ENCODE peak calls at places on chromosome 5, in seven cellular contexts. One of them, this sample, is unnamed.

GRCh38 chr5:161547573-161548471 is 1.3 kb upstream of the GABRB2 start:
- DNase-seq in neuronal stem cell: peak
- DNase-seq in mesendoderm: peak
- DNase-seq in IMR-90: no peak
- DNase-seq in mesenchymal stem cell: no peak
- DNase-seq in trophoblast cell: no peak
- DNase-seq in H1: no peak
- DNase-seq in this sample: peak

GRCh38 chr5:39199335-39199734 is 20.0 kb downstream of the FYB1 start:
- DNase-seq in neuronal stem cell: no peak
- DNase-seq in mesendoderm: no peak
- DNase-seq in IMR-90: no peak
- DNase-seq in mesenchymal stem cell: no peak
- DNase-seq in trophoblast cell: peak
- DNase-seq in H1: no peak
- DNase-seq in this sample: no peak

GRCh38 chr5:6686916-6687409 is 26.3 kb upstream of the TENT4A start:
- DNase-seq in neuronal stem cell: peak
- DNase-seq in mesendoderm: peak
- DNase-seq in IMR-90: peak
- DNase-seq in mesenchymal stem cell: peak
- DNase-seq in trophoblast cell: peak
- DNase-seq in H1: no peak
- DNase-seq in this sample: peak

GRCh38 chr5:146675700-146676099 is 159.7 kb upstream of the GPR151 start:
- DNase-seq in neuronal stem cell: no peak
- DNase-seq in mesendoderm: no peak
- DNase-seq in IMR-90: no peak
- DNase-seq in mesenchymal stem cell: no peak
- DNase-seq in trophoblast cell: no peak
- DNase-seq in H1: no peak
- DNase-seq in this sample: no peak

GRCh38 chr5:125422342-125422741 is 675.9 kb upstream of the ZNF608 start:
- DNase-seq in neuronal stem cell: no peak
- DNase-seq in mesendoderm: no peak
- DNase-seq in IMR-90: no peak
- DNase-seq in mesenchymal stem cell: no peak
- DNase-seq in trophoblast cell: no peak
- DNase-seq in H1: no peak
- DNase-seq in this sample: no peak

GRCh38 chr5:15827786-15828185 is 327.8 kb downstream of the FBXL7 start:
- DNase-seq in neuronal stem cell: no peak
- DNase-seq in mesendoderm: no peak
- DNase-seq in IMR-90: no peak
- DNase-seq in mesenchymal stem cell: no peak
- DNase-seq in trophoblast cell: no peak
- DNase-seq in H1: no peak
- DNase-seq in this sample: no peak

GRCh38 chr5:139775872-139776271 is 19.7 kb upstream of the PSD2 start:
- DNase-seq in neuronal stem cell: no peak
- DNase-seq in mesendoderm: no peak
- DNase-seq in IMR-90: no peak
- DNase-seq in mesenchymal stem cell: no peak
- DNase-seq in trophoblast cell: no peak
- DNase-seq in H1: no peak
- DNase-seq in this sample: no peak

GRCh38 chr5:125011014-125011413 is 264.6 kb upstream of the ZNF608 start:
- DNase-seq in neuronal stem cell: no peak
- DNase-seq in mesendoderm: no peak
- DNase-seq in IMR-90: no peak
- DNase-seq in mesenchymal stem cell: peak
- DNase-seq in trophoblast cell: no peak
- DNase-seq in H1: no peak
- DNase-seq in this sample: no peak

GRCh38 chr5:90956511-90956910 is 397.9 kb downstream of the ADGRV1 start:
- DNase-seq in neuronal stem cell: no peak
- DNase-seq in mesendoderm: no peak
- DNase-seq in IMR-90: no peak
- DNase-seq in mesenchymal stem cell: peak
- DNase-seq in trophoblast cell: no peak
- DNase-seq in H1: no peak
- DNase-seq in this sample: no peak

GRCh38 chr5:137310051-137310730 is 188.9 kb downstream of the SPOCK1 start:
- DNase-seq in neuronal stem cell: no peak
- DNase-seq in mesendoderm: peak
- DNase-seq in IMR-90: peak
- DNase-seq in mesenchymal stem cell: peak
- DNase-seq in trophoblast cell: peak
- DNase-seq in H1: no peak
- DNase-seq in this sample: no peak

GRCh38 chr5:95748133-95748532 is 17.0 kb downstream of the RHOBTB3 start:
- DNase-seq in neuronal stem cell: no peak
- DNase-seq in mesendoderm: no peak
- DNase-seq in IMR-90: no peak
- DNase-seq in mesenchymal stem cell: no peak
- DNase-seq in trophoblast cell: no peak
- DNase-seq in H1: no peak
- DNase-seq in this sample: no peak

GRCh38 chr5:138979684-138980275 is 104.6 kb upstream of the LRRTM2 start:
- DNase-seq in neuronal stem cell: no peak
- DNase-seq in mesendoderm: no peak
- DNase-seq in IMR-90: no peak
- DNase-seq in mesenchymal stem cell: no peak
- DNase-seq in trophoblast cell: no peak
- DNase-seq in H1: no peak
- DNase-seq in this sample: peak

GRCh38 chr5:142446131-142446959 is 121.5 kb upstream of the SPRY4 start:
- DNase-seq in neuronal stem cell: no peak
- DNase-seq in mesendoderm: peak
- DNase-seq in IMR-90: peak
- DNase-seq in mesenchymal stem cell: peak
- DNase-seq in trophoblast cell: peak
- DNase-seq in H1: no peak
- DNase-seq in this sample: no peak

GRCh38 chr5:154415114-154415513 is 30.7 kb upstream of the SAP30L start:
- DNase-seq in neuronal stem cell: no peak
- DNase-seq in mesendoderm: no peak
- DNase-seq in IMR-90: no peak
- DNase-seq in mesenchymal stem cell: no peak
- DNase-seq in trophoblast cell: no peak
- DNase-seq in H1: no peak
- DNase-seq in this sample: no peak

GRCh38 chr5:174750720-174751119 is 26.3 kb downstream of the MSX2 start:
- DNase-seq in neuronal stem cell: no peak
- DNase-seq in mesendoderm: peak
- DNase-seq in IMR-90: peak
- DNase-seq in mesenchymal stem cell: no peak
- DNase-seq in trophoblast cell: peak
- DNase-seq in H1: no peak
- DNase-seq in this sample: no peak

GRCh38 chr5:154967419-154968024 is 26.6 kb downstream of the MRPL22 start:
- DNase-seq in neuronal stem cell: no peak
- DNase-seq in mesendoderm: no peak
- DNase-seq in IMR-90: peak
- DNase-seq in mesenchymal stem cell: peak
- DNase-seq in trophoblast cell: peak
- DNase-seq in H1: no peak
- DNase-seq in this sample: no peak

GRCh38 chr5:124203308-124203707 is 543.1 kb downstream of the ZNF608 start:
- DNase-seq in neuronal stem cell: no peak
- DNase-seq in mesendoderm: peak
- DNase-seq in IMR-90: no peak
- DNase-seq in mesenchymal stem cell: no peak
- DNase-seq in trophoblast cell: no peak
- DNase-seq in H1: no peak
- DNase-seq in this sample: no peak

GRCh38 chr5:152086668-152087067 is 162.0 kb upstream of the GLRA1 start:
- DNase-seq in neuronal stem cell: no peak
- DNase-seq in mesendoderm: no peak
- DNase-seq in IMR-90: no peak
- DNase-seq in mesenchymal stem cell: no peak
- DNase-seq in trophoblast cell: no peak
- DNase-seq in H1: no peak
- DNase-seq in this sample: no peak

GRCh38 chr5:111337688-111338087 is 113.5 kb downstream of the CAMK4 start:
- DNase-seq in neuronal stem cell: no peak
- DNase-seq in mesendoderm: no peak
- DNase-seq in IMR-90: no peak
- DNase-seq in mesenchymal stem cell: no peak
- DNase-seq in trophoblast cell: no peak
- DNase-seq in H1: no peak
- DNase-seq in this sample: no peak

GRCh38 chr5:125274938-125275759 is 528.7 kb upstream of the ZNF608 start:
- DNase-seq in neuronal stem cell: no peak
- DNase-seq in mesendoderm: no peak
- DNase-seq in IMR-90: peak
- DNase-seq in mesenchymal stem cell: peak
- DNase-seq in trophoblast cell: no peak
- DNase-seq in H1: no peak
- DNase-seq in this sample: no peak

GRCh38 chr5:72892846-72893245 is 63.0 kb upstream of the FCHO2 start:
- DNase-seq in neuronal stem cell: no peak
- DNase-seq in mesendoderm: no peak
- DNase-seq in IMR-90: no peak
- DNase-seq in mesenchymal stem cell: no peak
- DNase-seq in trophoblast cell: no peak
- DNase-seq in H1: no peak
- DNase-seq in this sample: no peak

GRCh38 chr5:3729631-3730030 is 134.0 kb downstream of the IRX1 start:
- DNase-seq in neuronal stem cell: no peak
- DNase-seq in mesendoderm: no peak
- DNase-seq in IMR-90: no peak
- DNase-seq in mesenchymal stem cell: no peak
- DNase-seq in trophoblast cell: no peak
- DNase-seq in H1: no peak
- DNase-seq in this sample: no peak

GRCh38 chr5:31638748-31639418 is at the start of gene PDZD2:
- DNase-seq in neuronal stem cell: peak
- DNase-seq in mesendoderm: peak
- DNase-seq in IMR-90: peak
- DNase-seq in mesenchymal stem cell: peak
- DNase-seq in trophoblast cell: peak
- DNase-seq in H1: peak
- DNase-seq in this sample: peak

GRCh38 chr5:116097301-116097700 is 12.5 kb downstream of the COMMD10 start:
- DNase-seq in neuronal stem cell: no peak
- DNase-seq in mesendoderm: no peak
- DNase-seq in IMR-90: no peak
- DNase-seq in mesenchymal stem cell: peak
- DNase-seq in trophoblast cell: peak
- DNase-seq in H1: no peak
- DNase-seq in this sample: no peak

GRCh38 chr5:153629027-153629426 is 138.6 kb downstream of the GRIA1 start:
- DNase-seq in neuronal stem cell: peak
- DNase-seq in mesendoderm: peak
- DNase-seq in IMR-90: peak
- DNase-seq in mesenchymal stem cell: peak
- DNase-seq in trophoblast cell: peak
- DNase-seq in H1: peak
- DNase-seq in this sample: peak

GRCh38 chr5:79935992-79936643 is 54.9 kb downstream of the MTX3 start:
- DNase-seq in neuronal stem cell: no peak
- DNase-seq in mesendoderm: peak
- DNase-seq in IMR-90: peak
- DNase-seq in mesenchymal stem cell: peak
- DNase-seq in trophoblast cell: no peak
- DNase-seq in H1: no peak
- DNase-seq in this sample: no peak

DNA sequence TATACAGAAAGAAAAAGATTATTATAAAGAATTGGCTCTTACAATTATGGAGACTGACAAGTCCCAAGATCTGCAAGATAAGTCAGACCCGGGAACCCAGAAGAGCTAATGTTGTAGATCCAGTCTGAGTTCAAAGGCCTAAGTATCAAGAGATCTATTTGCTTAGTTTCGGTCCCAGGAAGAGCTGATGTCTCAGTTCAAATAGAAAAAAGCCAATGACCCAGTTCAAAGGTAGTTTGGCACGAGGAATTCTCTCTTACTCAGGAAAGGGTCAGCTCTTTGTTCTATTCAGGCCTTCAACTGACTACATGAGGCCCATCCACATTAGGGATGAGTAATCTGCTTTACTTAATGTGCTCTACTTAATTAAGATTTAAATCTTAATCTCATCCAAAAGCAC is 128.3 kb upstream of the PLCXD3 start:
- DNase-seq in neuronal stem cell: no peak
- DNase-seq in mesendoderm: no peak
- DNase-seq in IMR-90: no peak
- DNase-seq in mesenchymal stem cell: no peak
- DNase-seq in trophoblast cell: no peak
- DNase-seq in H1: no peak
- DNase-seq in this sample: no peak
- H3K18ac ChIP-seq in neuronal stem cell: no peak
- H3K18ac ChIP-seq in mesendoderm: no peak
- H3K18ac ChIP-seq in IMR-90: no peak
- H3K18ac ChIP-seq in mesenchymal stem cell: no peak
- H3K18ac ChIP-seq in trophoblast cell: no peak
- H3K18ac ChIP-seq in H1: no peak
- H3K18ac ChIP-seq in this sample: no peak

DNA sequence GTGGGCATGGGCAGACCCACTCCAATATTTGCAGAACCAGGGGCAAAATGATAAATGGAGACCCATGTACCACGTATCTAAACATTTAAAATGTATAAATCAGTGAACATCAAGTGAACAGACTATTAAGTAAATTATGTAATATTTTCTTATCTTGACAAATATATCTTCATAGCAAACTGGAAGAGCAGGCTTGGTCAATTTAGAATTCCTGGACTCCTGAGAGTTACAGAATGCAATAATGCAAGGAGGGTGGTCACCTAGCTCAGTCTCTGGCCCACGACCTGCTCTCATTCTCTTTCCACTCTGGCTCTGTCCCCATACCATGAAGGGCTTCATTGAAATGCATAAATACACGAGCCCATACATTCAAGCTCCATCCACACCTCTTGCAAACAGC is 398.0 kb downstream of the ENC1 start:
- DNase-seq in neuronal stem cell: no peak
- DNase-seq in mesendoderm: no peak
- DNase-seq in IMR-90: no peak
- DNase-seq in mesenchymal stem cell: no peak
- DNase-seq in trophoblast cell: peak
- DNase-seq in H1: no peak
- DNase-seq in this sample: no peak
- H3K4me2 ChIP-seq in neuronal stem cell: no peak
- H3K4me2 ChIP-seq in mesendoderm: no peak
- H3K4me2 ChIP-seq in IMR-90: no peak
- H3K4me2 ChIP-seq in mesenchymal stem cell: no peak
- H3K4me2 ChIP-seq in trophoblast cell: no peak
- H3K4me2 ChIP-seq in H1: no peak
- H3K4me2 ChIP-seq in this sample: no peak

GRCh38 chr5:18563853-18564252 is 929.6 kb downstream of the TAF11L14 start:
- DNase-seq in neuronal stem cell: no peak
- DNase-seq in mesendoderm: peak
- DNase-seq in IMR-90: no peak
- DNase-seq in mesenchymal stem cell: no peak
- DNase-seq in trophoblast cell: peak
- DNase-seq in H1: no peak
- DNase-seq in this sample: no peak

GRCh38 chr5:18566671-18567070 is 932.4 kb downstream of the TAF11L14 start:
- DNase-seq in neuronal stem cell: no peak
- DNase-seq in mesendoderm: no peak
- DNase-seq in IMR-90: no peak
- DNase-seq in mesenchymal stem cell: no peak
- DNase-seq in trophoblast cell: no peak
- DNase-seq in H1: no peak
- DNase-seq in this sample: no peak
- H3K18ac ChIP-seq in neuronal stem cell: no peak
- H3K18ac ChIP-seq in mesendoderm: no peak
- H3K18ac ChIP-seq in IMR-90: no peak
- H3K18ac ChIP-seq in mesenchymal stem cell: no peak
- H3K18ac ChIP-seq in trophoblast cell: no peak
- H3K18ac ChIP-seq in H1: no peak
- H3K18ac ChIP-seq in this sample: no peak

GRCh38 chr5:169270827-169271226 is 30.1 kb downstream of the SLIT3 start:
- DNase-seq in neuronal stem cell: no peak
- DNase-seq in mesendoderm: no peak
- DNase-seq in IMR-90: no peak
- DNase-seq in mesenchymal stem cell: no peak
- DNase-seq in trophoblast cell: no peak
- DNase-seq in H1: no peak
- DNase-seq in this sample: no peak
- H3K4me2 ChIP-seq in neuronal stem cell: no peak
- H3K4me2 ChIP-seq in mesendoderm: no peak
- H3K4me2 ChIP-seq in IMR-90: no peak
- H3K4me2 ChIP-seq in mesenchymal stem cell: no peak
- H3K4me2 ChIP-seq in trophoblast cell: no peak
- H3K4me2 ChIP-seq in H1: no peak
- H3K4me2 ChIP-seq in this sample: no peak